ENCODE peak calls at places on chromosomes 1 and 21, in six cellular contexts. N is endodermal cell, P is neural crest cell, Q is fibroblast of pulmonary artery, R is pancreas, O is left ventricle myocardium inferior. T is an unnamed sample.

GRCh38 chr1:31799196-31799894 is 16.5 kb downstream of the SPOCD1 start:
- DNase-seq in Q (no peak), P (no peak), R (no peak), N (peak), O (no peak), T (no peak)

GRCh38 chr1:20551161-20551560 is 1.2 kb upstream of the FAM43B start:
- DNase-seq in O (no peak), Q (no peak), R (no peak), P (no peak), N (no peak), T (no peak)

GRCh38 chr1:93707956-93708355 is 26.3 kb upstream of the BCAR3 start:
- DNase-seq in Q (no peak), O (no peak), R (no peak), P (no peak), N (no peak), T (no peak)

GRCh38 chr1:233015965-233016364 is 65.6 kb downstream of the NTPCR start:
- DNase-seq in R (peak), N (no peak), P (no peak), Q (no peak), O (no peak), T (no peak)

GRCh38 chr21:35860181-35860869 is 200.0 kb downstream of the SETD4 start:
- DNase-seq in R (no peak), N (no peak), O (no peak), P (no peak), Q (no peak), T (no peak)

GRCh38 chr1:41537257-41537656 is 52.8 kb upstream of the EDN2 start:
- DNase-seq in Q (peak), R (no peak), P (no peak), O (no peak), N (no peak), T (no peak)

GRCh38 chr1:210344706-210345105 is 16.0 kb downstream of the HHAT start:
- DNase-seq in N (peak), P (no peak), O (no peak), R (no peak), Q (no peak), T (no peak)

GRCh38 chr1:30380625-30380984 is 342.8 kb downstream of the MATN1 start:
- DNase-seq in P (no peak), O (no peak), Q (no peak), R (no peak), N (no peak), T (no peak)

GRCh38 chr1:5754817-5755551 is 237.2 kb downstream of the NPHP4 start:
- DNase-seq in P (no peak), O (no peak), R (no peak), N (peak), Q (no peak), T (no peak)

GRCh38 chr1:227192163-227192562 is 126.1 kb downstream of the CDC42BPA start:
- DNase-seq in N (peak), R (no peak), O (peak), P (no peak), Q (peak), T (no peak)

GRCh38 chr1:101365186-101365585 is 128.4 kb downstream of the S1PR1 start:
- DNase-seq in R (no peak), Q (no peak), N (no peak), P (no peak), O (no peak), T (no peak)

GRCh38 chr1:194225781-194226180 is 1039.4 kb upstream of the B3GALT2 start:
- DNase-seq in N (no peak), P (no peak), R (no peak), Q (no peak), O (no peak), T (no peak)

GRCh38 chr1:51936531-51936930 is 54.0 kb downstream of the RAB3B start:
- DNase-seq in O (no peak), R (no peak), P (no peak), Q (no peak), N (no peak), T (no peak)

GRCh38 chr1:52026278-52026677 is 7.3 kb downstream of the KTI12 start:
- DNase-seq in R (no peak), O (no peak), N (no peak), P (no peak), Q (no peak), T (no peak)

GRCh38 chr1:185574139-185574835 is 159.9 kb upstream of the HMCN1 start:
- DNase-seq in Q (no peak), N (no peak), O (no peak), R (no peak), P (no peak), T (no peak)

GRCh38 chr1:184222561-184223157 is 164.2 kb upstream of the C1orf21 start:
- DNase-seq in Q (peak), R (peak), O (no peak), N (peak), P (peak), T (peak)

GRCh38 chr1:93433407-93433961 is 14.4 kb upstream of the FNBP1L start:
- DNase-seq in O (no peak), Q (no peak), N (peak), P (no peak), R (no peak), T (no peak)

GRCh38 chr21:41227357-41228005 is 59.5 kb downstream of the BACE2 start:
- DNase-seq in Q (no peak), P (no peak), R (no peak), O (no peak), N (no peak), T (no peak)

GRCh38 chr1:115191691-115192090 is 102.4 kb upstream of the TSPAN2 start:
- DNase-seq in P (no peak), Q (no peak), N (no peak), O (no peak), R (no peak), T (no peak)

GRCh38 chr1:58391056-58391455 is 155.5 kb downstream of the OMA1 start:
- DNase-seq in R (no peak), P (no peak), Q (no peak), O (peak), N (peak), T (no peak)

GRCh38 chr1:44294588-44295007 is 60.5 kb downstream of the ERI3 start:
- DNase-seq in P (no peak), Q (peak), N (peak), R (peak), O (no peak), T (peak)

GRCh38 chr1:241485554-241485992 is 34.0 kb downstream of the FH start:
- DNase-seq in P (no peak), Q (peak), O (no peak), R (no peak), N (peak), T (no peak)

GRCh38 chr1:201264072-201264471 is 19.2 kb upstream of the PKP1 start:
- DNase-seq in N (peak), O (no peak), P (no peak), Q (no peak), R (no peak), T (no peak)

GRCh38 chr1:29124366-29125236 is 898 bp upstream of the TMEM200B start:
- DNase-seq in R (peak), O (peak), P (peak), N (peak), Q (peak), T (peak)
- TF ChIP-seq CTCF in R (peak), O (peak), P (peak), N (peak), Q (peak), T (peak)

GRCh38 chr1:61149010-61149860 is 66.9 kb downstream of the NFIA start:
- DNase-seq in P (no peak), Q (no peak), N (no peak), R (no peak), O (no peak), T (no peak)

GRCh38 chr1:61156576-61157239 is 74.3 kb downstream of the NFIA start:
- DNase-seq in P (no peak), R (no peak), N (no peak), O (no peak), Q (no peak), T (no peak)

GRCh38 chr1:61152066-61152465 is 69.7 kb downstream of the NFIA start:
- DNase-seq in Q (no peak), P (no peak), O (no peak), N (no peak), R (no peak), T (peak)

GRCh38 chr1:61157420-61157987 is 75.1 kb downstream of the NFIA start:
- DNase-seq in Q (peak), N (no peak), R (no peak), O (no peak), P (no peak), T (no peak)

GRCh38 chr1:61152706-61153105 is 70.3 kb downstream of the NFIA start:
- DNase-seq in P (no peak), Q (no peak), O (no peak), R (no peak), N (no peak), T (no peak)
- TF ChIP-seq CTCF in P (no peak), Q (no peak), O (no peak), R (no peak), N (peak), T (no peak)

DNA sequence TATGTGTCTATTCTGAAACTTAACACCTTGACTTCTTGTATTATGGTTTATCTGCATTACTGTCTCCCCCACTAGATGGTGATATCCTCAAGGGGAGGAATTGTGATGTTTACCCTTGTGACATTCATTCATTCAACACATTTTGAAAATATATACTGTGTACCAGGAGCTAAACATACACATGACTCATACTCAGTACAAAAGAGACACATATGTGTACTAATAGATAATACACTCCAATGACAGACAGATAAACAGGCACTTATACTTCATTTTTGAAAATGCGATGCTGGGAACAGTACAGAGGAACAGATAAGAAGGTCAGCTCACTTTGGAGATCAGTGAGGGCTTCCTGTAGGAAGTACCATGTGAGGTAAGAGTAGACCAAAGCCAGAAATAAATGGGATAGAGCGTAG is 8.9 kb upstream of the RAB3GAP2 start:
- DNase-seq in R (no peak), N (no peak), O (no peak), Q (peak), P (no peak), T (no peak)
- TF ChIP-seq CTCF in R (no peak), N (peak), O (peak), Q (peak), P (peak), T (peak)

GRCh38 chr1:221741971-221742554 is at the start of gene DUSP10:
- DNase-seq in R (peak), O (peak), P (peak), N (peak), Q (peak), T (peak)
- TF ChIP-seq CTCF in R (no peak), O (no peak), P (no peak), N (no peak), Q (peak), T (no peak)

T was measured in nephron progenitor cell.